ENCODE peak calls at places on chromosomes 7 and 10, in five cellular contexts. One of them, this sample, is unnamed. For H3K36me3, the result is how much of the 10 kb centered on the place peaks cover.

GRCh38 chr10:128579280-128579679 is 453.1 kb upstream of the MKI67 start:
- DNase-seq in pancreas: no peak
- DNase-seq in heart right ventricle: no peak
- DNase-seq in vagina: no peak
- DNase-seq in GM23248: no peak
- DNase-seq in this sample: no peak

GRCh38 chr10:91613411-91614253 is 19.2 kb downstream of the PPP1R3C start:
- DNase-seq in pancreas: no peak
- DNase-seq in heart right ventricle: no peak
- DNase-seq in vagina: no peak
- DNase-seq in GM23248: peak
- DNase-seq in this sample: no peak

GRCh38 chr7:157204134-157204533 is 65.4 kb downstream of the UBE3C start:
- DNase-seq in pancreas: no peak
- DNase-seq in heart right ventricle: no peak
- DNase-seq in vagina: no peak
- DNase-seq in GM23248: no peak
- DNase-seq in this sample: no peak

GRCh38 chr10:102229810-102230263 is 3.7 kb downstream of the ELOVL3 start:
- DNase-seq in pancreas: peak
- DNase-seq in heart right ventricle: peak
- DNase-seq in vagina: no peak
- DNase-seq in GM23248: peak
- DNase-seq in this sample: peak

GRCh38 chr10:107914450-107915276 is 750.2 kb upstream of the SORCS1 start:
- DNase-seq in pancreas: peak
- DNase-seq in heart right ventricle: no peak
- DNase-seq in vagina: no peak
- DNase-seq in GM23248: peak
- DNase-seq in this sample: no peak

GRCh38 chr10:86244995-86245394 is 121.6 kb downstream of the GRID1 start:
- DNase-seq in pancreas: no peak
- DNase-seq in heart right ventricle: no peak
- DNase-seq in vagina: no peak
- DNase-seq in GM23248: no peak
- DNase-seq in this sample: no peak

GRCh38 chr7:131574741-131575140 is 18.3 kb upstream of the PODXL start:
- DNase-seq in pancreas: no peak
- DNase-seq in heart right ventricle: no peak
- DNase-seq in vagina: no peak
- DNase-seq in GM23248: peak
- DNase-seq in this sample: no peak

GRCh38 chr7:142438923-142439515 is 181.2 kb upstream of the PRSS58 start:
- DNase-seq in pancreas: no peak
- DNase-seq in heart right ventricle: no peak
- DNase-seq in vagina: no peak
- DNase-seq in GM23248: no peak
- DNase-seq in this sample: no peak

GRCh38 chr7:125444864-125445263 is 515.2 kb upstream of the POT1 start:
- DNase-seq in pancreas: no peak
- DNase-seq in heart right ventricle: no peak
- DNase-seq in vagina: no peak
- DNase-seq in GM23248: no peak
- DNase-seq in this sample: no peak

GRCh38 chr10:25522946-25523608 is 348.3 kb downstream of the GPR158 start:
- DNase-seq in pancreas: no peak
- DNase-seq in heart right ventricle: no peak
- DNase-seq in vagina: no peak
- DNase-seq in GM23248: no peak
- DNase-seq in this sample: no peak

GRCh38 chr10:75400769-75401568 is 595 bp downstream of the ZNF503 start:
- DNase-seq in pancreas: peak
- DNase-seq in heart right ventricle: peak
- DNase-seq in vagina: no peak
- DNase-seq in GM23248: peak
- DNase-seq in this sample: peak

GRCh38 chr7:100087055-100087750 is 1.6 kb upstream of the COPS6 start:
- DNase-seq in pancreas: no peak
- DNase-seq in heart right ventricle: no peak
- DNase-seq in vagina: no peak
- DNase-seq in GM23248: peak
- DNase-seq in this sample: no peak

GRCh38 chr10:61024801-61025201 is 80.8 kb upstream of the RHOBTB1 start:
- DNase-seq in pancreas: no peak
- DNase-seq in heart right ventricle: no peak
- DNase-seq in vagina: no peak
- DNase-seq in GM23248: peak
- DNase-seq in this sample: no peak

GRCh38 chr7:151046603-151047573 is 1.4 kb upstream of the ASIC3 start:
- DNase-seq in pancreas: peak
- DNase-seq in heart right ventricle: no peak
- DNase-seq in vagina: no peak
- DNase-seq in GM23248: peak
- DNase-seq in this sample: no peak

GRCh38 chr10:58512470-58513188 is at the start of gene BICC1:
- DNase-seq in pancreas: peak
- DNase-seq in heart right ventricle: peak
- DNase-seq in vagina: no peak
- DNase-seq in GM23248: peak
- DNase-seq in this sample: peak

GRCh38 chr10:72834183-72834825 is 59.2 kb upstream of the OIT3 start:
- DNase-seq in pancreas: no peak
- DNase-seq in heart right ventricle: peak
- DNase-seq in vagina: no peak
- DNase-seq in GM23248: peak
- DNase-seq in this sample: no peak

GRCh38 chr7:140230862-140231778 is 54.3 kb upstream of the KDM7A start:
- DNase-seq in pancreas: peak
- DNase-seq in heart right ventricle: peak
- DNase-seq in vagina: no peak
- DNase-seq in GM23248: peak
- DNase-seq in this sample: peak

GRCh38 chr7:7446616-7447015 is 89.1 kb downstream of the COL28A1 start:
- DNase-seq in pancreas: no peak
- DNase-seq in heart right ventricle: no peak
- DNase-seq in vagina: no peak
- DNase-seq in GM23248: no peak
- DNase-seq in this sample: no peak

GRCh38 chr7:126778101-126778500 is 474.6 kb downstream of the GRM8 start:
- DNase-seq in pancreas: no peak
- DNase-seq in heart right ventricle: no peak
- DNase-seq in vagina: no peak
- DNase-seq in GM23248: no peak
- DNase-seq in this sample: no peak

GRCh38 chr10:94076325-94076841 is 82.7 kb downstream of the PLCE1 start:
- DNase-seq in pancreas: no peak
- DNase-seq in heart right ventricle: peak
- DNase-seq in vagina: peak
- DNase-seq in GM23248: peak
- DNase-seq in this sample: no peak

GRCh38 chr7:8177109-8177933 is 84.6 kb downstream of the ICA1 start:
- DNase-seq in pancreas: no peak
- DNase-seq in heart right ventricle: no peak
- DNase-seq in vagina: no peak
- DNase-seq in GM23248: no peak
- DNase-seq in this sample: no peak

GRCh38 chr7:98116656-98117461 is 10.2 kb downstream of the LMTK2 start:
- DNase-seq in pancreas: no peak
- DNase-seq in heart right ventricle: no peak
- DNase-seq in vagina: no peak
- DNase-seq in GM23248: peak
- DNase-seq in this sample: no peak

GRCh38 chr7:47210283-47210854 is 371.5 kb downstream of the TNS3 start:
- DNase-seq in pancreas: no peak
- DNase-seq in heart right ventricle: no peak
- DNase-seq in vagina: no peak
- DNase-seq in GM23248: no peak
- DNase-seq in this sample: no peak

GRCh38 chr10:32239770-32240169 is 107.2 kb downstream of the EPC1 start:
- DNase-seq in pancreas: no peak
- DNase-seq in heart right ventricle: no peak
- DNase-seq in vagina: no peak
- DNase-seq in GM23248: peak
- DNase-seq in this sample: no peak

GRCh38 chr7:16502303-16502702 is 24.3 kb upstream of the LRRC72 start:
- DNase-seq in pancreas: no peak
- DNase-seq in heart right ventricle: no peak
- DNase-seq in vagina: no peak
- DNase-seq in GM23248: no peak
- DNase-seq in this sample: no peak

GRCh38 chr7:83118347-83119001 is 44.2 kb downstream of the PCLO start:
- DNase-seq in pancreas: no peak
- DNase-seq in heart right ventricle: no peak
- DNase-seq in vagina: no peak
- DNase-seq in GM23248: no peak
- DNase-seq in this sample: no peak

GRCh38 chr10:102813734-102814455 is 23.3 kb downstream of the CYP17A1 start:
- DNase-seq in pancreas: no peak
- DNase-seq in heart right ventricle: no peak
- DNase-seq in vagina: no peak
- DNase-seq in GM23248: peak
- DNase-seq in this sample: peak

GRCh38 chr10:44911081-44911540 is at the start of gene TMEM72:
- DNase-seq in pancreas: peak
- DNase-seq in heart right ventricle: no peak
- DNase-seq in vagina: no peak
- DNase-seq in GM23248: no peak
- DNase-seq in this sample: no peak

GRCh38 chr10:110842305-110842952 is 29.3 kb upstream of the PDCD4 start:
- DNase-seq in pancreas: no peak
- DNase-seq in heart right ventricle: no peak
- DNase-seq in vagina: no peak
- DNase-seq in GM23248: no peak
- DNase-seq in this sample: no peak

GRCh38 chr10:132362151-132362611 is 30.2 kb downstream of the LRRC27 start:
- DNase-seq in pancreas: no peak
- DNase-seq in heart right ventricle: no peak
- DNase-seq in vagina: no peak
- DNase-seq in GM23248: no peak
- DNase-seq in this sample: no peak

DNA sequence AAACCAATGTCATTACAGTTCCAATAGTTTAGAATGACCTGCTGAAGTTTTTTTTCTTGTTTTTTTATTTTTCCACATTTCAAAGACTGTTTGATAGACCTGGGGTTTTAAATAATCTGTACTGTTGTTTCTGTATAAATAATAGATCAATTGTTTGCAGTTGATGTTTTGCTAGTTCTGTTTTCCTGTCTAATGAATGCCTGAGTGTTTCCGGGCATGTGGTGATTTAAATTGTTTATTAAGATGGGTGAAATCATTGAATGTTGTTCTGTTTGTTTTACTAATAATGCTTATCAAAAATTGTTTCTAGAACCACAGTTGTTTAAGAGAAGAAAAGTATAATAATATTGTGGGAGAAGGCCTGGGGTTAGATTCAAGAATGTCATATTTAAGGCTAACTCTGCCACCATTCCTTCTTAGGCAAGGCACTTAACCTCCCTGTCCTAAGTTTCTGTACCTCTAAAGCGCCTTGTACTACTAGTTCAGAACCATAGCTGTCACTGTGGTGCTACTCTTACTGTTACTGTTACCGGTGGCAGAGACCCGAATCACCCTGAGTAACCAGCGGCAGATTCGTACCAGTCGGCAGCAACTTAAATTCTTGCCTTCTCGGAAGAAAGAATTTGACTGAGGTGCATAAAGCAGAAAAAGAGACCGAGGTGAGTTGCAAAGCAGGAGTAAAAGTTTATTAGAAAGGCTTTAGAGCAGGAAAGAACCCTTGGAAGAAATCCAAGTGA is 1014.1 kb downstream of the REEP3 start:
- DNase-seq in pancreas: no peak
- DNase-seq in heart right ventricle: no peak
- DNase-seq in vagina: no peak
- DNase-seq in GM23248: no peak
- DNase-seq in this sample: no peak
- H3K36me3 ChIP-seq in pancreas: under half
- H3K36me3 ChIP-seq in heart right ventricle: under half
- H3K36me3 ChIP-seq in vagina: under half
- H3K36me3 ChIP-seq in GM23248: under half
- H3K36me3 ChIP-seq in this sample: under half

GRCh38 chr7:70346844-70347462 is 748.7 kb downstream of the AUTS2 start:
- DNase-seq in pancreas: no peak
- DNase-seq in heart right ventricle: no peak
- DNase-seq in vagina: no peak
- DNase-seq in GM23248: no peak
- DNase-seq in this sample: no peak

GRCh38 chr7:70347880-70348279 is 749.6 kb downstream of the AUTS2 start:
- DNase-seq in pancreas: no peak
- DNase-seq in heart right ventricle: no peak
- DNase-seq in vagina: no peak
- DNase-seq in GM23248: no peak
- DNase-seq in this sample: no peak

GRCh38 chr7:70347463-70347855 is 749.2 kb downstream of the AUTS2 start:
- DNase-seq in pancreas: no peak
- DNase-seq in heart right ventricle: no peak
- DNase-seq in vagina: no peak
- DNase-seq in GM23248: no peak
- DNase-seq in this sample: no peak

GRCh38 chr7:70340236-70340635 is 742.0 kb downstream of the AUTS2 start:
- DNase-seq in pancreas: no peak
- DNase-seq in heart right ventricle: no peak
- DNase-seq in vagina: no peak
- DNase-seq in GM23248: no peak
- DNase-seq in this sample: no peak

GRCh38 chr7:70343519-70343918 is 745.2 kb downstream of the AUTS2 start:
- DNase-seq in pancreas: no peak
- DNase-seq in heart right ventricle: no peak
- DNase-seq in vagina: no peak
- DNase-seq in GM23248: no peak
- DNase-seq in this sample: no peak
- H3K36me3 ChIP-seq in pancreas: under half
- H3K36me3 ChIP-seq in heart right ventricle: under half
- H3K36me3 ChIP-seq in vagina: under half
- H3K36me3 ChIP-seq in GM23248: under half
- H3K36me3 ChIP-seq in this sample: under half

GRCh38 chr10:63007112-63007511 is 126.0 kb upstream of the NRBF2 start:
- DNase-seq in pancreas: no peak
- DNase-seq in heart right ventricle: no peak
- DNase-seq in vagina: no peak
- DNase-seq in GM23248: no peak
- DNase-seq in this sample: no peak
- H3K36me3 ChIP-seq in pancreas: under half
- H3K36me3 ChIP-seq in heart right ventricle: under half
- H3K36me3 ChIP-seq in vagina: under half
- H3K36me3 ChIP-seq in GM23248: under half
- H3K36me3 ChIP-seq in this sample: under half

DNA sequence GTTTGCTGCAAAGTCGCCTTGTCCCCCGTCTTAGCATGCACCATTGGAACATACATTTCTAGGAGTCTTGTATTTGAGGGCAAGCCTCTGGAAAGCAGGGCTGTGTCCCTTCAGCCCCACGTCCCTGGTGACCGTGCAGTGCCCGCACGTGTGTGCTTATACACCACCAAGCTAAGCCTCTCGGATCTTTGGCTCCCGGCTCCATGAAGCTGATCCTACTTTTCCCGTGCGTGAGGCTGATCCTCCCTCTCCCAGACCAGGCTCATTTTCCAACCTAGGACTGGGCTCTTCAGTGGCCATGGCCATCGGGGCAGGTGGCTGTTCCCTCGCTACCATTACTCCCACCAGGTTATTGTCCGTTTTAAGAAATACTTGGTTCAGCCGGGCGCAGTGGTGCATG is 14.3 kb downstream of the MDH2 start:
- DNase-seq in pancreas: no peak
- DNase-seq in heart right ventricle: no peak
- DNase-seq in vagina: no peak
- DNase-seq in GM23248: no peak
- DNase-seq in this sample: no peak
- H3K36me3 ChIP-seq in pancreas: under half
- H3K36me3 ChIP-seq in heart right ventricle: half or more
- H3K36me3 ChIP-seq in vagina: half or more
- H3K36me3 ChIP-seq in GM23248: under half
- H3K36me3 ChIP-seq in this sample: half or more